ENCODE peak calls at places on chromosomes 7 and 10, in seven cellular contexts. W, T, E, C, R, M and U are unnamed samples.

GRCh38 chr7:47471831-47472230 is 110.1 kb downstream of the TNS3 start:
- ATAC-seq in W (no peak), T (no peak), E (no peak), C (no peak), R (no peak), M (no peak), U (no peak)

GRCh38 chr10:96233959-96234358 is 37.4 kb downstream of the BLNK start:
- ATAC-seq in W (no peak), T (no peak), E (no peak), C (no peak), R (no peak), M (no peak), U (no peak)

GRCh38 chr7:39088730-39089129 is 111.0 kb downstream of the POU6F2 start:
- ATAC-seq in W (no peak), T (no peak), E (no peak), C (no peak), R (no peak), M (no peak), U (no peak)

GRCh38 chr7:95244616-95245015 is 79.7 kb downstream of the PON1 start:
- ATAC-seq in W (no peak), T (no peak), E (no peak), C (no peak), R (no peak), M (no peak), U (no peak)

GRCh38 chr10:94077042-94077441 is 83.3 kb downstream of the PLCE1 start:
- ATAC-seq in W (no peak), T (no peak), E (no peak), C (no peak), R (no peak), M (no peak), U (no peak)

GRCh38 chr10:114079421-114079820 is 35.8 kb downstream of the ADRB1 start:
- ATAC-seq in W (no peak), T (no peak), E (no peak), C (no peak), R (no peak), M (no peak), U (no peak)

GRCh38 chr10:110192552-110192951 is 14.9 kb upstream of the MXI1 start:
- ATAC-seq in W (peak; percentile 22), T (peak; percentile 58), E (peak; percentile 88), C (peak; percentile 23), R (peak; percentile 89), M (peak; percentile 88), U (peak; percentile 64)

GRCh38 chr10:80319725-80320290 is 30.4 kb upstream of the MAT1A start:
- ATAC-seq in W (no peak), T (no peak), E (no peak), C (no peak), R (no peak), M (no peak), U (peak; percentile 13)

GRCh38 chr7:40763319-40764287 is 628.8 kb downstream of the SUGCT start:
- ATAC-seq in W (no peak), T (no peak), E (no peak), C (no peak), R (no peak), M (peak; percentile 40), U (no peak)

GRCh38 chr7:35401217-35401879 is 147.4 kb upstream of the TBX20 start:
- ATAC-seq in W (no peak), T (no peak), E (no peak), C (no peak), R (no peak), M (no peak), U (no peak)

GRCh38 chr7:150465414-150465813 is 15.0 kb downstream of the GIMAP8 start:
- ATAC-seq in W (no peak), T (no peak), E (no peak), C (no peak), R (no peak), M (no peak), U (no peak)

GRCh38 chr7:42502022-42502421 is 265.0 kb upstream of the GLI3 start:
- ATAC-seq in W (no peak), T (no peak), E (no peak), C (no peak), R (no peak), M (no peak), U (no peak)

GRCh38 chr10:117003336-117003735 is 1.7 kb downstream of the SHTN1 start:
- ATAC-seq in W (no peak), T (no peak), E (no peak), C (no peak), R (no peak), M (no peak), U (no peak)